ENCODE peak calls at places on chromosomes 5 and 9, in nine cellular contexts. Q is A549, M is right lobe of liver, S is heart left ventricle, J is GM12892, U is stomach, V is IMR-90, C is erythroblast, B is suprapubic skin. W is an unnamed sample.

GRCh38 chr9:133440884-133441283 is 18.7 kb downstream of the ADAMTS13 start:
- DNase-seq in Q (no peak), V (no peak), U (no peak), J (peak), C (no peak), M (no peak), B (no peak), S (no peak), W (no peak)

GRCh38 chr5:120463991-120464626 is at the start of gene PRR16:
- DNase-seq in Q (peak), U (peak), B (peak), S (peak), V (peak), J (no peak), C (peak), M (peak), W (no peak)

GRCh38 chr5:168339151-168340140 is 48.0 kb downstream of the WWC1 start:
- DNase-seq in M (no peak), Q (no peak), S (no peak), U (no peak), V (no peak), C (no peak), J (no peak), B (no peak), W (no peak)

GRCh38 chr5:17022296-17022695 is 86.2 kb upstream of the MYO10 start:
- DNase-seq in C (no peak), B (no peak), U (no peak), J (no peak), Q (no peak), M (no peak), S (no peak), V (no peak), W (no peak)

GRCh38 chr5:17976404-17976803 is 342.1 kb downstream of the TAF11L14 start:
- DNase-seq in V (no peak), U (no peak), J (no peak), M (no peak), B (no peak), C (no peak), Q (no peak), S (no peak), W (no peak)

GRCh38 chr5:763397-763796 is 21.1 kb downstream of the ZDHHC11B start:
- DNase-seq in Q (no peak), V (no peak), U (no peak), S (no peak), J (no peak), M (no peak), C (no peak), B (no peak), W (peak)

GRCh38 chr5:95620870-95621838 is 1.3 kb downstream of the GPR150 start:
- DNase-seq in V (no peak), C (peak), M (peak), U (peak), Q (peak), J (peak), S (peak), B (no peak), W (no peak)

GRCh38 chr5:97764700-97765099 is 581.7 kb upstream of the RIOK2 start:
- DNase-seq in Q (no peak), B (no peak), V (peak), S (no peak), M (no peak), J (no peak), C (no peak), U (no peak), W (no peak)

GRCh38 chr5:18397393-18397792 is 763.1 kb downstream of the TAF11L14 start:
- DNase-seq in V (no peak), J (no peak), Q (no peak), S (no peak), C (no peak), B (no peak), M (no peak), U (no peak), W (no peak)

GRCh38 chr5:98468188-98468869 is 305.1 kb upstream of the RGMB start:
- DNase-seq in M (no peak), C (no peak), Q (no peak), B (no peak), V (peak), J (no peak), S (no peak), U (no peak), W (no peak)

GRCh38 chr5:137858954-137859353 is 8.7 kb upstream of the MYOT start:
- DNase-seq in S (no peak), V (no peak), Q (no peak), B (no peak), J (no peak), C (no peak), U (no peak), M (no peak), W (no peak)

GRCh38 chr9:133850937-133851336 is 112.8 kb upstream of the SARDH start:
- DNase-seq in B (no peak), U (no peak), M (no peak), C (no peak), V (no peak), Q (no peak), J (no peak), S (no peak), W (no peak)

GRCh38 chr9:15142903-15143534 is 164.0 kb downstream of the TTC39B start:
- DNase-seq in U (no peak), S (no peak), B (no peak), J (peak), Q (peak), C (peak), M (no peak), V (peak), W (no peak)

GRCh38 chr5:159104058-159104651 is 4.4 kb upstream of the EBF1 start:
- DNase-seq in B (peak), U (no peak), C (no peak), J (no peak), M (no peak), S (peak), Q (peak), V (peak), W (no peak)

GRCh38 chr9:101486693-101487442 is 46.8 kb upstream of the RNF20 start:
- DNase-seq in M (peak), B (peak), S (peak), V (peak), U (peak), Q (peak), C (peak), J (no peak), W (peak)

GRCh38 chr9:133427658-133428348 is 5.6 kb downstream of the ADAMTS13 start:
- DNase-seq in Q (no peak), U (no peak), B (no peak), C (no peak), J (no peak), V (no peak), S (no peak), M (no peak), W (no peak)

GRCh38 chr9:81819859-81820546 is 108.2 kb upstream of the SPATA31D4 start:
- DNase-seq in U (no peak), C (no peak), S (no peak), B (no peak), J (no peak), M (peak), Q (no peak), V (peak), W (no peak)

GRCh38 chr9:78973906-78974305 is 597.9 kb upstream of the TLE4 start:
- DNase-seq in Q (peak), S (no peak), C (no peak), B (no peak), M (no peak), J (no peak), U (no peak), V (peak), W (no peak)

GRCh38 chr9:116765009-116765408 is 77.9 kb downstream of the TRIM32 start:
- DNase-seq in S (no peak), J (no peak), Q (no peak), V (no peak), C (no peak), U (no peak), M (no peak), B (no peak), W (no peak)

GRCh38 chr9:112348257-112348992 is 15.0 kb upstream of the PTBP3 start:
- DNase-seq in U (peak), C (peak), V (peak), M (peak), J (peak), B (peak), Q (peak), S (peak), W (peak)

GRCh38 chr9:76572205-76572550 is 113.2 kb downstream of the GCNT1 start:
- DNase-seq in M (no peak), Q (no peak), U (no peak), B (no peak), S (no peak), C (no peak), J (no peak), V (no peak), W (no peak)

GRCh38 chr9:76580188-76580587 is 121.2 kb downstream of the GCNT1 start:
- DNase-seq in Q (no peak), C (no peak), S (no peak), M (no peak), B (no peak), J (no peak), V (no peak), U (no peak), W (no peak)

GRCh38 chr9:76580832-76581231 is 121.8 kb downstream of the GCNT1 start:
- DNase-seq in S (no peak), Q (no peak), V (no peak), J (no peak), M (no peak), U (no peak), B (no peak), C (no peak), W (no peak)

GRCh38 chr9:76574171-76574767 is 115.3 kb downstream of the GCNT1 start:
- DNase-seq in C (no peak), Q (no peak), S (no peak), B (no peak), M (no peak), U (no peak), J (no peak), V (no peak), W (no peak)

GRCh38 chr9:76576344-76576743 is 117.4 kb downstream of the GCNT1 start:
- DNase-seq in V (peak), M (no peak), B (no peak), Q (no peak), C (peak), S (peak), J (peak), U (no peak), W (peak)
- TF ChIP-seq POLR2A in V (no peak), M (no peak), B (no peak), Q (no peak), C (no peak), S (no peak), J (no peak), U (no peak), W (no peak)

GRCh38 chr5:44807269-44807668 is 1.5 kb upstream of the MRPS30 start:
- DNase-seq in C (peak), V (no peak), Q (no peak), M (no peak), U (no peak), B (no peak), S (no peak), J (no peak), W (no peak)

GRCh38 chr5:44809215-44809955 is 638 bp downstream of the MRPS30 start:
- DNase-seq in M (peak), V (peak), U (peak), Q (peak), C (peak), J (peak), S (peak), B (peak), W (peak)

GRCh38 chr5:44809956-44810276 is 1.2 kb downstream of the MRPS30 start:
- DNase-seq in C (no peak), M (no peak), B (no peak), U (no peak), J (no peak), Q (no peak), S (no peak), V (no peak), W (no peak)

DNA sequence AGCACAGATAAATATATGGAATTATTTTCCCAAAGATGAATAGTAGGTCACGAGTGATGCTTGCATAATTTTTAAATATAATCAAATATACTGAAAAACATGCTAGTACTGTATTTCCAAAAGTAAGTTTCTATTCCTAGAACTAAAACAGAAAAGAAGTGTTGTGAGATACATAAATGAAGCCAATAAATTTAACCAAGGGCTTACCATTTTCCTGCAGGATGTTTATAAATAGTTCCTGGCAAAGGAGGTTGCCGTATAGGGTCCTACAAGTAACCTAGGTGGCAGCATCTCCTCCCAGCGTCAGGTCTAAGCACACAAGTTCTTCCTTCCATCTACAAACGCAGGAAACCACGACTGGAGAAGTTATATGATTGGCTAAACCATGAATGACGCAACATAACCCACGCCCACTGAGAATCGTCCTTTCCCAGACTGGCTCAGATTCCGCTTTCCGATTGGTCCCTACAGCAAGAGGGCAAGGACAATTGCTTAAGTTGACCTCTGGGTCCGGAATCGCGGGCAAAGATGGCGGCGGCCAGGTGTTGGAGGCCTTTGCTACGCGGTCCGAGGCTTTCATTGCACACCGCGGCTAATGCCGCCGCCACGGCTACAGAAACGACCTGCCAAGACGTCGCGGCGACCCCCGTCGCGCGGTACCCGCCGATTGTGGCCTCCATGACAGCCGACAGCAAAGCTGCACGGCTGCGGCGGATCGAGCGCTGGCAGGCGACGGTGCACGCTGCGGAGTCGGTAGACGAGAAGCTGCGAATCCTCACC is at the start of gene MRPS30:
- DNase-seq in B (peak), S (peak), J (peak), U (peak), Q (peak), M (peak), V (peak), C (peak), W (peak)
- TF ChIP-seq POLR2A in B (peak), S (no peak), J (peak), U (no peak), Q (peak), M (peak), V (peak), C (peak), W (no peak)

GRCh38 chr5:172731286-172732073 is 39.5 kb downstream of the DUSP1 start:
- DNase-seq in V (no peak), Q (peak), B (peak), U (peak), M (peak), J (no peak), C (no peak), S (no peak), W (peak)
- TF ChIP-seq POLR2A in V (no peak), Q (no peak), B (no peak), U (no peak), M (no peak), J (no peak), C (no peak), S (no peak), W (no peak)

GRCh38 chr9:137077010-137077747 is at the start of gene UAP1L1:
- DNase-seq in Q (no peak), M (peak), B (peak), U (peak), V (peak), J (peak), C (peak), S (peak), W (peak)
- TF ChIP-seq POLR2A in Q (no peak), M (peak), B (no peak), U (no peak), V (no peak), J (peak), C (no peak), S (no peak), W (no peak)

GRCh38 chr5:180832638-180833068 is 28.4 kb downstream of the ZFP62 start:
- DNase-seq in J (no peak), S (no peak), B (no peak), V (no peak), C (no peak), M (no peak), Q (no peak), U (no peak), W (no peak)

GRCh38 chr5:180829711-180830110 is 27.1 kb upstream of the MGAT1 start:
- DNase-seq in B (no peak), S (no peak), C (no peak), J (no peak), Q (no peak), U (no peak), V (no peak), M (no peak), W (no peak)

GRCh38 chr5:180825768-180826525 is 23.3 kb upstream of the MGAT1 start:
- DNase-seq in B (peak), M (peak), J (no peak), V (peak), Q (no peak), C (no peak), U (peak), S (peak), W (no peak)

GRCh38 chr5:180830253-180831138 is 27.9 kb upstream of the MGAT1 start:
- DNase-seq in Q (peak), S (peak), M (peak), V (peak), U (peak), B (peak), C (no peak), J (peak), W (peak)

GRCh38 chr5:180831139-180832080 is 28.8 kb upstream of the MGAT1 start:
- DNase-seq in J (peak), B (peak), S (peak), C (peak), V (peak), U (peak), M (peak), Q (peak), W (peak)
- TF ChIP-seq POLR2A in J (peak), B (peak), S (peak), C (peak), V (no peak), U (no peak), M (peak), Q (peak), W (no peak)

GRCh38 chr9:5436441-5436840 is 1.3 kb downstream of the PLGRKT start:
- DNase-seq in B (no peak), V (no peak), J (no peak), M (no peak), S (no peak), C (no peak), Q (no peak), U (no peak), W (no peak)

GRCh38 chr9:5441043-5441442 is 3.3 kb upstream of the PLGRKT start:
- DNase-seq in C (peak), U (no peak), S (no peak), M (no peak), V (peak), Q (no peak), J (no peak), B (no peak), W (no peak)

GRCh38 chr9:5437254-5438216 is at the start of gene PLGRKT:
- DNase-seq in J (peak), V (peak), S (peak), M (peak), C (peak), U (peak), Q (peak), B (peak), W (peak)

GRCh38 chr9:5440426-5440825 is 2.7 kb upstream of the PLGRKT start:
- DNase-seq in J (no peak), C (no peak), M (no peak), B (no peak), V (no peak), U (no peak), S (no peak), Q (no peak), W (no peak)

DNA sequence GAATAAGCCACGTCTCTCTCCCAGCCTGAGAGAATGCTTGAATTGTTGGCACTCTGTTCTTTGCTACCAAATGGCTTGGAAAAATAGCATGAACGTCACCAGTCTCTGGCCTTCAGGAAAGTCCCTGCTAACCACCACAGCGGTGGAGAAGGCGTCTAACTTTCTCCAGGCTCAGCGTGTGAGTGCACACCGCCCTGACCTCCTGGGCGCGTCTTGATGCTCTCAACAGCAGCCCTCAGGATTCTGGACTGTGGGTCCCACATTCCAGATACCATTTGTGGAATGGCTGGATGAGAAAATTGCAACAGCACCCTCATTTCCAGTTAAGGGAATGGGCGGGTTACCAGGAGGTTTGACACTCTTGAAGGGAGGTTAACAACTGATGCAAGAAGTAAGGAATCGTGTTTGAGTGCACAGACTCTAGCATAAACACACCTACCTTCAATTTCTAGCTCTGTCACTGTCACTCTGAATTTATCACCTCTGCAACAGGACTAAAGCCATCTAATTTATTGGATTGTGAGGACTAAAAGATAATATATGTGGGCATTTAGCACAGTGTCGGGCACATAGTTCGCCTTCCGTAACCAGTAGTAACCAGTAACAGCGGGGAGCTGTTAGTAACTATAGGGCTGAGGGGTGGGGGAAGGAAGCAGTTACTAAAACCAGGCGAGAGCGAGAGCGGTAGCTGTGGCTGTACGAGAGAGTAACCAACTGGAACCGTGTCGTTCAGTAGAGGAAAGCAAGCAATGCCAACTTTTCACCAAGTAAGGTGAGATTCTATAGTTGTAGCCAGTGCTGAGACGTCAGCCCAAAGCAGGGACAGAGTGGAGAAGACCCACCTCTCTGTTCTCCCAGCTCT is 807 bp upstream of the PLGRKT start:
- DNase-seq in S (no peak), J (no peak), Q (no peak), M (peak), C (no peak), B (no peak), V (peak), U (no peak), W (no peak)
- TF ChIP-seq POLR2A in S (no peak), J (peak), Q (no peak), M (no peak), C (no peak), B (no peak), V (no peak), U (no peak), W (no peak)

DNA sequence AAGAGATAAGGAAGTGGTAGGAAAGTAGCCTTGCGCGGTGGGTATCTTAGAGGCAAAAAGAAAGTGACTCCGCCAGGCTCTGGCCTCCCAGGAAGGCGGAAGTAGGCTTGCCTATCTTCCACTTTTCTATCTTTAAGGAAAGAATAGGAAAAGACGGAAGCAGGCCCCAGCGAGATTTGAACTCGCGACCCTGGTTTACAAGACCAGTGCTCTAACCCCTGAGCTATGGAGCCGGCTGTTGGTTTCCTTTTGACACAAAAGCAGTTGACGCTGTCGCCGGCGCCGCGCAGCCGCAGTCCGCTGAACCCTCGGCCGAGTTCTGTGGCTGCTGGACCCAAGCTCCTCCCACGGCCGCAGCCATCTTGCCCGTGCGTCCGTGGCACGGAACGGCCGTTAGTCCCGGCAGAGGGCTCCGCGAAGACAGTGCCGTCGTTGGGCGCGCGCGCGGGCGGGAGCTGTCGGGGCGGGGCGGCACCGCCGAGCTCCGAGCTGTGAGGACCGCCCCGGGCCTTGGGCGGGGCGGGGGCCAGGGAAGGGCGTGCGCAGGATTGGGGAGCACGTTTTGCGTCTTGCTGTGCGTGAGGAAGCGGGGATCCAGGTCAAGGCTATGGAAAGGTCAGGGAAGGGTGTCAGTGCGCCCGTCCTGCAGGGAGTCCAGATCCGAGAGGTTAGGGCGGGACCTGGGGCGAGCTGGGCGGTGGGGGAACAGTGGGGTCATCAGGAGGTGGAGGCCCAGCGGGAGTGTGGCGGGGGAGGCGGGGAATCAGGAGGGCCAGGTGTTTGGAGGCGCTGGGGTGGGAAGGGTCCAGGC is 13.3 kb downstream of the TRIM7 start:
- DNase-seq in J (peak), V (peak), C (no peak), B (peak), Q (peak), S (peak), M (peak), U (peak), W (peak)
- TF ChIP-seq POLR2A in J (peak), V (peak), C (peak), B (no peak), Q (peak), S (no peak), M (peak), U (no peak), W (no peak)